ENCODE peak calls at places on chromosomes 5 and 9, in seven cellular contexts. W, E, X, G, Y, T and P are unnamed samples.
A peak's percentile ranks its signal among the peaks of the same experiment; 100 is the strongest.

GRCh38 chr9:21326526-21327139 is 8.6 kb downstream of the KLHL9 start:
- DNase-seq in T (peak; percentile 70), W (peak; percentile 66), Y (no peak), X (no peak), G (no peak), E (no peak), P (peak; percentile 69)

GRCh38 chr5:76163111-76163628 is 80.0 kb downstream of the SV2C start:
- DNase-seq in T (no peak), X (no peak), Y (no peak), W (no peak), E (no peak), G (no peak), P (no peak)

GRCh38 chr5:54959673-54960418 is 25.5 kb downstream of the ESM1 start:
- DNase-seq in E (no peak), T (peak; percentile 56), G (peak; percentile 71), X (no peak), Y (no peak), W (peak; percentile 20), P (no peak)

GRCh38 chr5:132887326-132887725 is 13.9 kb downstream of the LEAP2 start:
- DNase-seq in X (no peak), E (no peak), W (no peak), Y (no peak), G (no peak), T (peak; percentile 32), P (no peak)

GRCh38 chr5:145345883-145346282 is 489.3 kb downstream of the PRELID2 start:
- DNase-seq in X (no peak), E (no peak), W (peak; percentile 28), Y (no peak), T (peak; percentile 68), G (no peak), P (no peak)

GRCh38 chr9:75602074-75602473 is 288.4 kb upstream of the PCSK5 start:
- DNase-seq in G (no peak), W (no peak), T (no peak), Y (no peak), X (no peak), E (no peak), P (no peak)

GRCh38 chr9:12091865-12092527 is 601.2 kb upstream of the TYRP1 start:
- DNase-seq in E (no peak), G (no peak), W (no peak), T (no peak), X (peak; percentile 47), Y (no peak), P (no peak)

GRCh38 chr9:123251741-123252140 is 16.6 kb downstream of the STRBP start:
- DNase-seq in G (no peak), W (no peak), E (no peak), T (no peak), Y (no peak), X (no peak), P (no peak)

GRCh38 chr5:142540774-142541466 is 145.0 kb downstream of the FGF1 start:
- DNase-seq in Y (no peak), G (no peak), E (no peak), W (no peak), T (peak; percentile 68), X (no peak), P (no peak)

GRCh38 chr5:23007762-23008161 is 154.6 kb upstream of the CDH12 start:
- DNase-seq in X (no peak), W (no peak), E (no peak), G (no peak), Y (no peak), T (no peak), P (no peak)

GRCh38 chr5:171676286-171676944 is 109.2 kb upstream of the SMIM23 start:
- DNase-seq in G (no peak), X (no peak), E (no peak), T (no peak), W (no peak), Y (no peak), P (no peak)

GRCh38 chr5:179146277-179146676 is 86.1 kb downstream of the ZNF354C start:
- DNase-seq in X (peak; percentile 50), W (peak; percentile 9), T (no peak), E (no peak), Y (no peak), G (no peak), P (no peak)

GRCh38 chr9:7146582-7146981 is 388.8 kb downstream of the KDM4C start:
- DNase-seq in W (peak; percentile 22), E (no peak), Y (no peak), G (no peak), X (no peak), T (no peak), P (no peak)

GRCh38 chr5:132065951-132066701 is 5.7 kb downstream of the IL3 start:
- DNase-seq in E (no peak), G (no peak), Y (no peak), T (no peak), W (no peak), X (peak; percentile 76), P (no peak)

GRCh38 chr5:137156175-137156574 is 343.0 kb downstream of the SPOCK1 start:
- DNase-seq in E (no peak), X (no peak), W (peak; percentile 82), G (no peak), Y (no peak), T (no peak), P (no peak)

GRCh38 chr5:96590796-96591195 is 71.4 kb upstream of the CAST start:
- DNase-seq in T (no peak), E (no peak), W (no peak), X (no peak), G (no peak), Y (no peak), P (no peak)

GRCh38 chr9:111399772-111400563 is 69.9 kb upstream of the OR2K2 start:
- DNase-seq in X (no peak), W (peak; percentile 20), T (peak; percentile 44), Y (no peak), E (no peak), G (peak; percentile 61), P (no peak)

GRCh38 chr5:135248801-135249231 is 150.2 kb downstream of the MACROH2A1 start:
- DNase-seq in W (no peak), Y (no peak), G (no peak), X (peak; percentile 53), T (no peak), E (no peak), P (no peak)

GRCh38 chr5:35487255-35488035 is 130.2 kb upstream of the SPEF2 start:
- DNase-seq in W (no peak), Y (no peak), E (no peak), X (no peak), G (no peak), T (peak; percentile 33), P (no peak)

GRCh38 chr9:105835721-105836120 is 141.4 kb downstream of the TMEM38B start:
- DNase-seq in T (peak; percentile 17), W (no peak), G (peak; percentile 18), Y (no peak), X (peak; percentile 73), E (no peak), P (no peak)

GRCh38 chr9:105308448-105309412 is 64.3 kb downstream of the SLC44A1 start:
- DNase-seq in E (no peak), Y (no peak), T (no peak), G (no peak), W (no peak), X (no peak), P (no peak)

GRCh38 chr5:93746406-93747056 is 5.1 kb upstream of the POU5F2 start:
- DNase-seq in Y (no peak), E (no peak), W (peak; percentile 47), T (peak; percentile 44), X (no peak), G (no peak), P (no peak)